ENCODE peak calls at places on chromosome 1, in eight cellular contexts. G, E, K, W, D, P, N and I are unnamed samples.
A peak's percentile ranks its signal among the peaks of the same experiment; 100 is the strongest.

GRCh38 chr1:205448540-205449253 is 7.1 kb downstream of the BLACAT1 start:
- DNase-seq in G (no peak), E (no peak), K (no peak), W (no peak), D (no peak), P (no peak), N (no peak), I (no peak)

GRCh38 chr1:52670599-52670998 is 27.5 kb downstream of the COA7 start:
- DNase-seq in G (no peak), E (no peak), K (no peak), W (no peak), D (no peak), P (no peak), N (no peak), I (no peak)

GRCh38 chr1:157806431-157807149 is 13.3 kb downstream of the FCRL1 start:
- DNase-seq in G (no peak), E (no peak), K (no peak), W (peak; percentile 66), D (no peak), P (no peak), N (peak; percentile 60), I (no peak)

GRCh38 chr1:114314576-114314975 is 160.9 kb upstream of the SYT6 start:
- DNase-seq in G (no peak), E (no peak), K (no peak), W (no peak), D (no peak), P (no peak), N (no peak), I (no peak)

GRCh38 chr1:107897428-107898339 is 67.3 kb downstream of the VAV3 start:
- DNase-seq in G (no peak), E (no peak), K (no peak), W (no peak), D (no peak), P (no peak), N (peak; percentile 40), I (no peak)

GRCh38 chr1:27418326-27418761 is 25.9 kb downstream of the GPR3 start:
- DNase-seq in G (no peak), E (no peak), K (peak; percentile 96), W (peak; percentile 71), D (peak; percentile 71), P (peak; percentile 35), N (peak; percentile 43), I (no peak)

GRCh38 chr1:15696956-15697521 is 12.9 kb downstream of the PLEKHM2 start:
- DNase-seq in G (no peak), E (no peak), K (no peak), W (no peak), D (no peak), P (no peak), N (peak; percentile 60), I (no peak)

GRCh38 chr1:211420389-211420788 is 71.6 kb downstream of the RD3 start:
- DNase-seq in G (no peak), E (no peak), K (peak; percentile 58), W (no peak), D (no peak), P (peak; percentile 12), N (no peak), I (peak; percentile 62)

GRCh38 chr1:234954613-234955012 is 174.0 kb downstream of the TOMM20 start:
- DNase-seq in G (no peak), E (no peak), K (no peak), W (no peak), D (no peak), P (no peak), N (no peak), I (no peak)

GRCh38 chr1:40281852-40282251 is 23.8 kb downstream of the ZMPSTE24 start:
- DNase-seq in G (no peak), E (no peak), K (no peak), W (no peak), D (no peak), P (no peak), N (no peak), I (no peak)

GRCh38 chr1:45246760-45247159 is 40.4 kb upstream of the ZSWIM5 start:
- DNase-seq in G (no peak), E (no peak), K (peak; percentile 96), W (no peak), D (peak; percentile 27), P (peak; percentile 74), N (no peak), I (no peak)

GRCh38 chr1:184385863-184386262 is 966 bp upstream of the C1orf21 start:
- DNase-seq in G (no peak), E (no peak), K (no peak), W (no peak), D (no peak), P (no peak), N (no peak), I (no peak)

GRCh38 chr1:55560246-55560645 is 345.1 kb upstream of the USP24 start:
- DNase-seq in G (no peak), E (peak; percentile 35), K (no peak), W (no peak), D (peak; percentile 66), P (no peak), N (no peak), I (no peak)

GRCh38 chr1:157968503-157968902 is 24.9 kb upstream of the KIRREL1 start:
- DNase-seq in G (no peak), E (no peak), K (peak; percentile 84), W (peak; percentile 76), D (peak; percentile 12), P (no peak), N (no peak), I (no peak)

GRCh38 chr1:214476958-214477870 is 74.2 kb downstream of the PTPN14 start:
- DNase-seq in G (no peak), E (no peak), K (peak; percentile 93), W (no peak), D (peak; percentile 84), P (no peak), N (no peak), I (peak; percentile 72)

GRCh38 chr1:24900985-24901781 is 28.9 kb downstream of the RUNX3 start:
- DNase-seq in G (no peak), E (no peak), K (no peak), W (no peak), D (no peak), P (no peak), N (no peak), I (no peak)

GRCh38 chr1:92817986-92818764 is 13.7 kb upstream of the RPL5 start:
- DNase-seq in G (no peak), E (peak; percentile 12), K (peak; percentile 51), W (no peak), D (peak; percentile 17), P (no peak), N (no peak), I (no peak)

GRCh38 chr1:97050501-97050900 is 328.9 kb downstream of the PTBP2 start:
- DNase-seq in G (no peak), E (peak; percentile 2), K (peak; percentile 61), W (no peak), D (peak; percentile 47), P (no peak), N (no peak), I (no peak)